ENCODE peak calls at places on chromosome 15, in eight cellular contexts. One of them, this sample, is unnamed.

GRCh38 chr15:38853608-38854007 is 289.0 kb upstream of the RASGRP1 start:
- ATAC-seq in T-cell: peak
- ATAC-seq in psoas muscle: no peak
- ATAC-seq in central memory CD8-positive, alpha-beta T cell: no peak
- ATAC-seq in stimulated activated naive CD8-positive, alpha-beta T cell treated with anti-CD3 and anti-CD28 coated beads, Interleukin-15, Interleukin-2, amounts not matched to agents 100 U/mL and 50 U/mL, for 24 hours: no peak
- ATAC-seq in activated T-helper 17 cell treated with anti-CD3 and anti-CD28 coated beads, Interleukin-2, amount 50 U/mL, for 72 hours: no peak
- ATAC-seq in CD4-positive, CD25-positive, alpha-beta regulatory T cell: no peak
- ATAC-seq in Panc1: no peak
- ATAC-seq in this sample: no peak

GRCh38 chr15:68469162-68470048 is 37.4 kb upstream of the ITGA11 start:
- ATAC-seq in T-cell: no peak
- ATAC-seq in psoas muscle: no peak
- ATAC-seq in central memory CD8-positive, alpha-beta T cell: no peak
- ATAC-seq in stimulated activated naive CD8-positive, alpha-beta T cell treated with anti-CD3 and anti-CD28 coated beads, Interleukin-15, Interleukin-2, amounts not matched to agents 100 U/mL and 50 U/mL, for 24 hours: no peak
- ATAC-seq in activated T-helper 17 cell treated with anti-CD3 and anti-CD28 coated beads, Interleukin-2, amount 50 U/mL, for 72 hours: no peak
- ATAC-seq in CD4-positive, CD25-positive, alpha-beta regulatory T cell: no peak
- ATAC-seq in Panc1: no peak
- ATAC-seq in this sample: no peak

GRCh38 chr15:99717129-99718024 is 15.9 kb downstream of the LYSMD4 start:
- ATAC-seq in T-cell: no peak
- ATAC-seq in psoas muscle: peak
- ATAC-seq in central memory CD8-positive, alpha-beta T cell: no peak
- ATAC-seq in stimulated activated naive CD8-positive, alpha-beta T cell treated with anti-CD3 and anti-CD28 coated beads, Interleukin-15, Interleukin-2, amounts not matched to agents 100 U/mL and 50 U/mL, for 24 hours: no peak
- ATAC-seq in activated T-helper 17 cell treated with anti-CD3 and anti-CD28 coated beads, Interleukin-2, amount 50 U/mL, for 72 hours: peak
- ATAC-seq in CD4-positive, CD25-positive, alpha-beta regulatory T cell: no peak
- ATAC-seq in Panc1: no peak
- ATAC-seq in this sample: no peak

GRCh38 chr15:97875513-97876285 is 84.8 kb upstream of the ARRDC4 start:
- ATAC-seq in T-cell: no peak
- ATAC-seq in psoas muscle: no peak
- ATAC-seq in central memory CD8-positive, alpha-beta T cell: no peak
- ATAC-seq in stimulated activated naive CD8-positive, alpha-beta T cell treated with anti-CD3 and anti-CD28 coated beads, Interleukin-15, Interleukin-2, amounts not matched to agents 100 U/mL and 50 U/mL, for 24 hours: no peak
- ATAC-seq in activated T-helper 17 cell treated with anti-CD3 and anti-CD28 coated beads, Interleukin-2, amount 50 U/mL, for 72 hours: no peak
- ATAC-seq in CD4-positive, CD25-positive, alpha-beta regulatory T cell: no peak
- ATAC-seq in Panc1: no peak
- ATAC-seq in this sample: no peak

GRCh38 chr15:69755571-69756310 is 303.1 kb downstream of the RPLP1 start:
- ATAC-seq in T-cell: peak
- ATAC-seq in psoas muscle: no peak
- ATAC-seq in central memory CD8-positive, alpha-beta T cell: peak
- ATAC-seq in stimulated activated naive CD8-positive, alpha-beta T cell treated with anti-CD3 and anti-CD28 coated beads, Interleukin-15, Interleukin-2, amounts not matched to agents 100 U/mL and 50 U/mL, for 24 hours: peak
- ATAC-seq in activated T-helper 17 cell treated with anti-CD3 and anti-CD28 coated beads, Interleukin-2, amount 50 U/mL, for 72 hours: peak
- ATAC-seq in CD4-positive, CD25-positive, alpha-beta regulatory T cell: peak
- ATAC-seq in Panc1: no peak
- ATAC-seq in this sample: no peak

GRCh38 chr15:78347586-78348543 is 7.7 kb downstream of the CRABP1 start:
- ATAC-seq in T-cell: no peak
- ATAC-seq in psoas muscle: no peak
- ATAC-seq in central memory CD8-positive, alpha-beta T cell: no peak
- ATAC-seq in stimulated activated naive CD8-positive, alpha-beta T cell treated with anti-CD3 and anti-CD28 coated beads, Interleukin-15, Interleukin-2, amounts not matched to agents 100 U/mL and 50 U/mL, for 24 hours: no peak
- ATAC-seq in activated T-helper 17 cell treated with anti-CD3 and anti-CD28 coated beads, Interleukin-2, amount 50 U/mL, for 72 hours: no peak
- ATAC-seq in CD4-positive, CD25-positive, alpha-beta regulatory T cell: no peak
- ATAC-seq in Panc1: no peak
- ATAC-seq in this sample: peak

GRCh38 chr15:78910836-78911235 is 34.0 kb downstream of the CTSH start:
- ATAC-seq in T-cell: no peak
- ATAC-seq in psoas muscle: no peak
- ATAC-seq in central memory CD8-positive, alpha-beta T cell: peak
- ATAC-seq in stimulated activated naive CD8-positive, alpha-beta T cell treated with anti-CD3 and anti-CD28 coated beads, Interleukin-15, Interleukin-2, amounts not matched to agents 100 U/mL and 50 U/mL, for 24 hours: no peak
- ATAC-seq in activated T-helper 17 cell treated with anti-CD3 and anti-CD28 coated beads, Interleukin-2, amount 50 U/mL, for 72 hours: peak
- ATAC-seq in CD4-positive, CD25-positive, alpha-beta regulatory T cell: no peak
- ATAC-seq in Panc1: no peak
- ATAC-seq in this sample: no peak

GRCh38 chr15:34994925-34995324 is 6.8 kb upstream of the ZNF770 start:
- ATAC-seq in T-cell: no peak
- ATAC-seq in psoas muscle: no peak
- ATAC-seq in central memory CD8-positive, alpha-beta T cell: no peak
- ATAC-seq in stimulated activated naive CD8-positive, alpha-beta T cell treated with anti-CD3 and anti-CD28 coated beads, Interleukin-15, Interleukin-2, amounts not matched to agents 100 U/mL and 50 U/mL, for 24 hours: no peak
- ATAC-seq in activated T-helper 17 cell treated with anti-CD3 and anti-CD28 coated beads, Interleukin-2, amount 50 U/mL, for 72 hours: no peak
- ATAC-seq in CD4-positive, CD25-positive, alpha-beta regulatory T cell: no peak
- ATAC-seq in Panc1: no peak
- ATAC-seq in this sample: peak

GRCh38 chr15:44468713-44469385 is 41.4 kb downstream of the CTDSPL2 start:
- ATAC-seq in T-cell: no peak
- ATAC-seq in psoas muscle: no peak
- ATAC-seq in central memory CD8-positive, alpha-beta T cell: no peak
- ATAC-seq in stimulated activated naive CD8-positive, alpha-beta T cell treated with anti-CD3 and anti-CD28 coated beads, Interleukin-15, Interleukin-2, amounts not matched to agents 100 U/mL and 50 U/mL, for 24 hours: peak
- ATAC-seq in activated T-helper 17 cell treated with anti-CD3 and anti-CD28 coated beads, Interleukin-2, amount 50 U/mL, for 72 hours: peak
- ATAC-seq in CD4-positive, CD25-positive, alpha-beta regulatory T cell: no peak
- ATAC-seq in Panc1: peak
- ATAC-seq in this sample: peak

GRCh38 chr15:31049122-31049521 is 52.4 kb downstream of the TRPM1 start:
- ATAC-seq in T-cell: no peak
- ATAC-seq in psoas muscle: no peak
- ATAC-seq in central memory CD8-positive, alpha-beta T cell: no peak
- ATAC-seq in stimulated activated naive CD8-positive, alpha-beta T cell treated with anti-CD3 and anti-CD28 coated beads, Interleukin-15, Interleukin-2, amounts not matched to agents 100 U/mL and 50 U/mL, for 24 hours: no peak
- ATAC-seq in activated T-helper 17 cell treated with anti-CD3 and anti-CD28 coated beads, Interleukin-2, amount 50 U/mL, for 72 hours: no peak
- ATAC-seq in CD4-positive, CD25-positive, alpha-beta regulatory T cell: no peak
- ATAC-seq in Panc1: no peak
- ATAC-seq in this sample: no peak

GRCh38 chr15:20665653-20666052 is 124.1 kb upstream of the GOLGA6L6 start:
- ATAC-seq in T-cell: no peak
- ATAC-seq in psoas muscle: no peak
- ATAC-seq in central memory CD8-positive, alpha-beta T cell: no peak
- ATAC-seq in stimulated activated naive CD8-positive, alpha-beta T cell treated with anti-CD3 and anti-CD28 coated beads, Interleukin-15, Interleukin-2, amounts not matched to agents 100 U/mL and 50 U/mL, for 24 hours: no peak
- ATAC-seq in activated T-helper 17 cell treated with anti-CD3 and anti-CD28 coated beads, Interleukin-2, amount 50 U/mL, for 72 hours: no peak
- ATAC-seq in CD4-positive, CD25-positive, alpha-beta regulatory T cell: no peak
- ATAC-seq in Panc1: no peak
- ATAC-seq in this sample: no peak

GRCh38 chr15:63210151-63211051 is 21.0 kb downstream of the RAB8B start:
- ATAC-seq in T-cell: peak
- ATAC-seq in psoas muscle: no peak
- ATAC-seq in central memory CD8-positive, alpha-beta T cell: peak
- ATAC-seq in stimulated activated naive CD8-positive, alpha-beta T cell treated with anti-CD3 and anti-CD28 coated beads, Interleukin-15, Interleukin-2, amounts not matched to agents 100 U/mL and 50 U/mL, for 24 hours: peak
- ATAC-seq in activated T-helper 17 cell treated with anti-CD3 and anti-CD28 coated beads, Interleukin-2, amount 50 U/mL, for 72 hours: peak
- ATAC-seq in CD4-positive, CD25-positive, alpha-beta regulatory T cell: peak
- ATAC-seq in Panc1: peak
- ATAC-seq in this sample: no peak

GRCh38 chr15:42373936-42374335 is 14.6 kb downstream of the CAPN3 start:
- ATAC-seq in T-cell: no peak
- ATAC-seq in psoas muscle: peak
- ATAC-seq in central memory CD8-positive, alpha-beta T cell: no peak
- ATAC-seq in stimulated activated naive CD8-positive, alpha-beta T cell treated with anti-CD3 and anti-CD28 coated beads, Interleukin-15, Interleukin-2, amounts not matched to agents 100 U/mL and 50 U/mL, for 24 hours: no peak
- ATAC-seq in activated T-helper 17 cell treated with anti-CD3 and anti-CD28 coated beads, Interleukin-2, amount 50 U/mL, for 72 hours: no peak
- ATAC-seq in CD4-positive, CD25-positive, alpha-beta regulatory T cell: no peak
- ATAC-seq in Panc1: peak
- ATAC-seq in this sample: no peak

This sample was measured in esophagus mucosa.